ENCODE peak calls at places on chromosomes 16 and 17, in seven cellular contexts. P is A549, Z is kidney, L is heart right ventricle, E is esophagus muscularis mucosa, K is gastrocnemius medialis, M is tibial artery. S is an unnamed sample.

GRCh38 chr17:77460514-77461046 is 319.8 kb downstream of the SEC14L1 start:
- DNase-seq in P (no peak), Z (peak; percentile 76), L (no peak), E (no peak), K (no peak), M (no peak), S (no peak)

GRCh38 chr17:29682987-29683386 is 60.3 kb upstream of the CORO6 start:
- DNase-seq in P (no peak), Z (no peak), L (peak; percentile 24), E (no peak), K (no peak), M (no peak), S (no peak)

GRCh38 chr17:7043544-7044268 is at the start of gene SLC16A11:
- DNase-seq in P (no peak), Z (peak; percentile 85), L (no peak), E (no peak), K (no peak), M (no peak), S (no peak)

GRCh38 chr16:65071371-65072311 is 50.2 kb downstream of the CDH11 start:
- DNase-seq in P (no peak), Z (peak; percentile 80), L (peak; percentile 21), E (peak; percentile 91), K (peak; percentile 89), M (peak; percentile 83), S (peak; percentile 10)

GRCh38 chr16:56005958-56006357 is 130.8 kb upstream of the CES5A start:
- DNase-seq in P (no peak), Z (no peak), L (no peak), E (peak; percentile 72), K (no peak), M (no peak), S (no peak)

GRCh38 chr16:77723108-77723514 is 797 bp downstream of the NUDT7 start:
- DNase-seq in P (no peak), Z (no peak), L (peak; percentile 22), E (no peak), K (peak; percentile 11), M (peak; percentile 73), S (no peak)

GRCh38 chr17:34151081-34151480 is 104.0 kb upstream of the CCL2 start:
- DNase-seq in P (no peak), Z (no peak), L (no peak), E (no peak), K (no peak), M (no peak), S (no peak)

GRCh38 chr17:35736236-35736635 is 4.8 kb downstream of the RASL10B start:
- DNase-seq in P (no peak), Z (no peak), L (no peak), E (no peak), K (no peak), M (no peak), S (no peak)

GRCh38 chr17:71349908-71350600 is 770.8 kb upstream of the SOX9 start:
- DNase-seq in P (no peak), Z (no peak), L (no peak), E (no peak), K (no peak), M (no peak), S (no peak)

GRCh38 chr17:77410470-77410869 is 269.7 kb downstream of the SEC14L1 start:
- DNase-seq in P (no peak), Z (no peak), L (no peak), E (no peak), K (no peak), M (no peak), S (no peak)

GRCh38 chr17:12967962-12968361 is 49.9 kb downstream of the ELAC2 start:
- DNase-seq in P (no peak), Z (no peak), L (no peak), E (no peak), K (no peak), M (no peak), S (no peak)

GRCh38 chr17:44793885-44794698 is 35.3 kb downstream of the ADAM11 start:
- DNase-seq in P (no peak), Z (peak; percentile 12), L (no peak), E (no peak), K (no peak), M (no peak), S (no peak)
- TF ChIP-seq CTCF in P (no peak), Z (no peak), L (no peak), E (no peak), K (no peak), M (no peak), S (no peak)

GRCh38 chr16:87235810-87236515 is 81.2 kb downstream of the C16orf95 start:
- DNase-seq in P (no peak), Z (no peak), L (no peak), E (no peak), K (no peak), M (peak; percentile 52), S (no peak)

GRCh38 chr16:87234601-87235000 is 82.6 kb downstream of the C16orf95 start:
- DNase-seq in P (no peak), Z (no peak), L (no peak), E (no peak), K (no peak), M (no peak), S (no peak)

GRCh38 chr16:87231295-87231694 is 85.9 kb downstream of the C16orf95 start:
- DNase-seq in P (no peak), Z (no peak), L (no peak), E (no peak), K (no peak), M (no peak), S (no peak)

GRCh38 chr16:87231911-87232310 is 85.3 kb downstream of the C16orf95 start:
- DNase-seq in P (no peak), Z (no peak), L (no peak), E (no peak), K (no peak), M (no peak), S (no peak)

DNA sequence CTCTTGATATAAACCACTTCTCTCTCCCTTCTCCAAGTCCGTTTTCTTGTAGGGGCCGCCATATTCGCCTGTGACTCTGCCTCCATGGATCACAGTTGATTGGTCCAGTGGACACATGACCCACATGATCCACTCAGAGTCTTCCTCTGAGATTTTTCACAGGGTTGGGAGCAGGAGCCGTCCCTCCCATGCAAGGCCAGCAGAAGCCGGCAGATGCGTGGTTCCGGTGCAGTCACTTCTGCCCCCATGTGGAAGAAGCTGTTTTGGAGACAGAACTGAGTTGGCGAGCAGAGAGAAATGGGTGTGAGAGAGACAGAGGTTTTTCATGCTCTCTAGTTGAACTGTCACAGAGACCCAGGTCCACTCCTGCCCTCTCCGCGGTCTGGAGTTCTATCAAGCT is 83.3 kb downstream of the C16orf95 start:
- DNase-seq in P (peak; percentile 36), Z (no peak), L (no peak), E (no peak), K (no peak), M (no peak), S (no peak)
- H3K4me1 ChIP-seq in P (no peaks in the 10 kb centered on the region), Z (no peaks in the 10 kb centered on the region), L (no peaks in the 10 kb centered on the region), E (no peaks in the 10 kb centered on the region), K (no peaks in the 10 kb centered on the region), M (no peaks in the 10 kb centered on the region), S (peaks cover 7% of the 10 kb centered on the region)

DNA sequence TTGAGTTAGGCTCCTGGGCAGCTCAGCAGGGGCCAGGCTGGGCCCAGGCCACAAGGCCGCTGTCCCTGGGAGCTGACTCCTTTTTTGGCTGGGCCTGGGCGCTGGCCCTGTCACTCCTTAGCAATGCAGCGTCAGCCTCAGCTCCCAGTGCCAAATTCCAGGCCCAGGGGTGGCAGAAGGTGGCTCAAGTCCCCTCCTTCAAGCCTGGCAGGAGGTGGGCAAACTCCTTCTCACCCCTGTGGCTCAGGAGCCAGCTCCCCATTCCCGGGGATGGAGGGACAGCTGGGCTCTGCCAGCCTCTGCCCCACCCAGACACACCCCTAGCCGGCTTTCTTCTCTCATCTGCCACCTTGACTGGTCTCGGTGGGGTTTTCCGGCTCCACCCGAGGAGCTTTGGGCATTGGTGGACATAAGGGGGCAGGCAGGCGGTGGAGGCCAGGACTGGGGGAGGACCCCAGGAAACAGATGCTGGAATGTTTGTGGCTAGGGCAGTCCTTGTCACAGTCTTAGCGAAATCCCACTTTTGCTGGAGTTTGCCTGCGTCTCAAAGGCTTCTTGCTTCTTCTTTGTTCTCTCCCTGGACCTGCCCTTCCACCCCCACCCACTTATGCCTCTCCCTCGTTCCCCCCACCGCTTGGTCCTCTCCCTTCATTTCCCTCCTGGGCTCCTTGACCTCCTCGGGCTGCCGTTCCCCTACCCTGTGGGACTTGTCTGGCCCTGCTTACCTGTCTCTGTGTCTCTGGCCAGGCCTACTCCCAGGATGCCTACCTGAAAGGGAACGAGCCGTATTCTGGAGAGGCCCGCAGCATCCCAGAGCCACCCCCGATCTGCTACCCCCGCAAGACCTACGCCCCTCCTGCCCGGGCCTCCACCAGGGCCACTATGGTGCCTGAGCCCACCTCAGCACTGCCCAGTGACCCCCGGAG is 37.4 kb downstream of the ARHGAP23 start:
- DNase-seq in P (peak; percentile 58), Z (peak; percentile 83), L (peak; percentile 71), E (no peak), K (peak; percentile 83), M (peak; percentile 96), S (peak; percentile 68)
- H3K4me3 ChIP-seq in P (peak overlapping the region; percentile 43), Z (peak overlapping the region; percentile 40), L (no peak overlapping the region), E (peak overlapping the region; percentile 72), K (peak overlapping the region; percentile 59), M (peak overlapping the region; percentile 48), S (peak overlapping the region; percentile 80)

GRCh38 chr17:40016692-40017000 is 1.4 kb downstream of the CSF3 start:
- DNase-seq in P (no peak), Z (no peak), L (no peak), E (no peak), K (no peak), M (no peak), S (no peak)
- TF ChIP-seq CTCF in P (no peak), Z (no peak), L (no peak), E (no peak), K (no peak), M (no peak), S (no peak)

GRCh38 chr16:58057126-58057525 is 31.6 kb downstream of the MMP15 start:
- DNase-seq in P (no peak), Z (no peak), L (no peak), E (no peak), K (no peak), M (no peak), S (no peak)
- H3K4me1 ChIP-seq in P (no peaks in the 10 kb centered on the region), Z (no peaks in the 10 kb centered on the region), L (no peaks in the 10 kb centered on the region), E (no peaks in the 10 kb centered on the region), K (no peaks in the 10 kb centered on the region), M (no peaks in the 10 kb centered on the region), S (no peaks in the 10 kb centered on the region)

DNA sequence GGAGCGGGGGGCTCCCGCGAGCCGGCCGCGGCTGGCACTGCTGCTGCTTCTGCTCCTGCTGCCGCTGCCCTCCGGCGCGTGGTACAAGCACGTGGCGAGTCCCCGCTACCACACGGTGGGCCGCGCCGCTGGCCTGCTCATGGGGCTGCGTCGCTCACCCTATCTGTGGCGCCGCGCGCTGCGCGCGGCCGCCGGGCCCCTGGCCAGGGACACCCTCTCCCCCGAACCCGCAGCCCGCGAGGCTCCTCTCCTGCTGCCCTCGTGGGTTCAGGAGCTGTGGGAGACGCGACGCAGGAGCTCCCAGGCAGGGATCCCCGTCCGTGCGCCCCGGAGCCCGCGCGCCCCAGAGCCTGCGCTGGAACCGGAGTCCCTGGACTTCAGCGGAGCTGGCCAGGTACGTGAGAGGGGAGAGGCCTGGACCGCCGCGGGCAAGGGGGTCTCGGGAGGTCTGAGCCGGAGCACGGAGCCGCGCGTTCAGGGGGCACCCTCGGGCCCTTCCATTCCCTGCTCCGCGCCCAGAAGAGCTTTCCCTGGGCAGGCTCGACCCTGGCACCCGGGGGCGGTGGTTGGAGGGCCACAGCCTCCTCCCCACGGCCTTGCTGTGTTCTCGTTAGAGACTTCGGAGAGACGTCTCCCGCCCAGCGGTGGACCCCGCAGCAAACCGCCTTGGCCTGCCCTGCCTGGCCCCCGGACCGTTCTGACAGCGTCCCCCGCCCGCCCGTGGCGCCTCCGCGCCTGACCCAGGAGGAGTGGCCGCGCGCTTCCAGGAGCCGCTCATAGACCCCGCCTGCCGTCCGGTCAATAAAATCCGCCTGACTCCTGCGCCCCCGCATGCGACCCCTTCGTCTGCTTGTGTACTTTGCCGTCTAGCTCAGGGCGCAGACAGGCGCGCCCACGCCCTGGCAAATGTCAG is 590 bp downstream of the NPW start:
- DNase-seq in P (no peak), Z (peak; percentile 73), L (no peak), E (no peak), K (no peak), M (no peak), S (no peak)
- H3K4me3 ChIP-seq in P (no peak overlapping the region), Z (no peak overlapping the region), L (no peak overlapping the region), E (peak overlapping the region; percentile 18), K (no peak overlapping the region), M (no peak overlapping the region), S (no peak overlapping the region)

S was measured in thoracic aorta.